ENCODE peak calls at places on chromosome 17, in seven cellular contexts. J, E, W, P, A, G and D are unnamed samples.

GRCh38 chr17:50583636-50584035 is 23.1 kb downstream of the CACNA1G start:
- DNase-seq in E (no peak), P (no peak), A (no peak), G (no peak), W (no peak), J (no peak), D (no peak)

GRCh38 chr17:73420897-73421296 is 109.1 kb upstream of the CDC42EP4 start:
- DNase-seq in E (no peak), J (no peak), G (no peak), P (peak), W (no peak), A (peak), D (no peak)

GRCh38 chr17:49359990-49360795 is 1.9 kb downstream of the ZNF652 start:
- DNase-seq in W (no peak), E (peak), G (no peak), A (peak), P (no peak), J (no peak), D (no peak)

GRCh38 chr17:73293031-73293430 is 18.8 kb downstream of the CDC42EP4 start:
- DNase-seq in A (peak), E (no peak), J (no peak), G (no peak), P (no peak), W (no peak), D (no peak)

GRCh38 chr17:80703109-80703508 is 158.5 kb downstream of the RPTOR start:
- DNase-seq in A (no peak), W (no peak), J (no peak), G (no peak), P (no peak), E (no peak), D (no peak)

GRCh38 chr17:68611353-68612227 is 10.4 kb upstream of the FAM20A start:
- DNase-seq in G (no peak), J (no peak), E (no peak), P (no peak), A (no peak), W (no peak), D (no peak)

GRCh38 chr17:52297230-52298010 is 138.9 kb upstream of the CA10 start:
- DNase-seq in P (no peak), G (no peak), A (no peak), E (peak), W (no peak), J (no peak), D (no peak)

GRCh38 chr17:67260051-67260987 is 15.3 kb upstream of the HELZ start:
- DNase-seq in W (no peak), E (no peak), J (no peak), G (no peak), A (peak), P (no peak), D (no peak)

GRCh38 chr17:33140413-33141099 is 148.9 kb downstream of the SPACA3 start:
- DNase-seq in G (no peak), J (no peak), A (no peak), E (peak), P (no peak), W (no peak), D (no peak)

GRCh38 chr17:51289776-51290175 is 29.4 kb downstream of the UTP18 start:
- DNase-seq in E (no peak), A (no peak), J (no peak), P (no peak), G (no peak), W (no peak), D (no peak)

GRCh38 chr17:30476726-30477082 is 504 bp upstream of the GOSR1 start:
- DNase-seq in E (peak), G (no peak), A (peak), W (no peak), J (no peak), P (no peak), D (no peak)

GRCh38 chr17:13557077-13557476 is 44.7 kb downstream of the HS3ST3A1 start:
- DNase-seq in A (peak), G (no peak), P (no peak), W (no peak), E (no peak), J (no peak), D (no peak)

GRCh38 chr17:19403021-19403420 is 8.0 kb upstream of the RNF112 start:
- DNase-seq in P (no peak), E (no peak), W (no peak), G (no peak), J (no peak), A (no peak), D (no peak)

GRCh38 chr17:59814685-59815084 is 78.1 kb downstream of the TUBD1 start:
- DNase-seq in J (no peak), A (no peak), G (no peak), P (no peak), W (no peak), E (no peak), D (no peak)

GRCh38 chr17:6558276-6558675 is 1.9 kb upstream of the PITPNM3 start:
- DNase-seq in W (no peak), A (no peak), G (no peak), E (no peak), P (no peak), J (no peak), D (no peak)